ENCODE peak calls at places on chromosomes 5 and 9, in nine cellular contexts. B, I, N, S, F, R, Z, E and O are unnamed samples. For H3K9me3 and H3K27me3, the result is how much of the 10 kb centered on the place peaks cover.

GRCh38 chr5:151073280-151073679 is 7.6 kb downstream of the TNIP1 start:
- DNase-seq in B (no peak), I (no peak), N (no peak), S (no peak), F (no peak), R (no peak), Z (no peak), E (no peak), O (no peak)

GRCh38 chr9:75889977-75890540 is 414 bp upstream of the PCSK5 start:
- DNase-seq in B (peak), I (peak), N (peak), S (peak), F (peak), R (no peak), Z (no peak), E (peak), O (peak)

GRCh38 chr9:107636596-107637405 is 147.2 kb upstream of the KLF4 start:
- DNase-seq in B (no peak), I (peak), N (peak), S (no peak), F (no peak), R (no peak), Z (no peak), E (no peak), O (no peak)

GRCh38 chr9:86246752-86247161 is 12.7 kb downstream of the C9orf153 start:
- DNase-seq in B (no peak), I (no peak), N (no peak), S (peak), F (peak), R (peak), Z (no peak), E (no peak), O (no peak)

GRCh38 chr9:80605129-80605528 is 1033.4 kb downstream of the TLE4 start:
- DNase-seq in B (no peak), I (peak), N (peak), S (no peak), F (no peak), R (no peak), Z (no peak), E (no peak), O (no peak)

GRCh38 chr9:22512495-22512894 is 65.9 kb downstream of the DMRTA1 start:
- DNase-seq in B (no peak), I (no peak), N (no peak), S (no peak), F (no peak), R (no peak), Z (no peak), E (no peak), O (no peak)

GRCh38 chr9:21996858-21997257 is 2.3 kb downstream of the CDKN2B-AS1 start:
- DNase-seq in B (no peak), I (no peak), N (no peak), S (no peak), F (no peak), R (no peak), Z (no peak), E (no peak), O (no peak)

GRCh38 chr5:126186210-126186609 is 237.0 kb upstream of the GRAMD2B start:
- DNase-seq in B (no peak), I (no peak), N (no peak), S (no peak), F (no peak), R (no peak), Z (no peak), E (no peak), O (no peak)

GRCh38 chr9:121619566-121619965 is 31.9 kb upstream of the DAB2IP start:
- DNase-seq in B (no peak), I (no peak), N (no peak), S (no peak), F (no peak), R (no peak), Z (no peak), E (no peak), O (no peak)

GRCh38 chr5:93579561-93580386 is 1.2 kb downstream of the NR2F1-AS1 start:
- DNase-seq in B (peak), I (peak), N (peak), S (no peak), F (peak), R (peak), Z (no peak), E (no peak), O (peak)

GRCh38 chr5:180117378-180117725 is 45.8 kb upstream of the RNF130 start:
- DNase-seq in B (no peak), I (no peak), N (no peak), S (no peak), F (no peak), R (no peak), Z (no peak), E (no peak), O (no peak)

GRCh38 chr5:151151263-151151660 is 6.3 kb downstream of the ANXA6 start:
- DNase-seq in B (no peak), I (no peak), N (no peak), S (no peak), F (no peak), R (no peak), Z (peak), E (no peak), O (no peak)

GRCh38 chr9:123957168-123957721 is 27.3 kb upstream of the DENND1A start:
- DNase-seq in B (no peak), I (no peak), N (no peak), S (no peak), F (no peak), R (no peak), Z (no peak), E (no peak), O (no peak)

GRCh38 chr5:170250810-170251317 is 18.1 kb downstream of the C5orf58 start:
- DNase-seq in B (no peak), I (no peak), N (no peak), S (no peak), F (no peak), R (no peak), Z (no peak), E (no peak), O (no peak)

GRCh38 chr5:127639804-127640203 is 9.1 kb upstream of the CTXN3 start:
- DNase-seq in B (no peak), I (no peak), N (no peak), S (no peak), F (no peak), R (no peak), Z (no peak), E (no peak), O (no peak)

GRCh38 chr9:68489636-68490035 is 51.0 kb downstream of the TMEM252 start:
- DNase-seq in B (no peak), I (no peak), N (no peak), S (no peak), F (no peak), R (no peak), Z (no peak), E (no peak), O (peak)

GRCh38 chr9:14056235-14056930 is 257.6 kb downstream of the NFIB start:
- DNase-seq in B (no peak), I (no peak), N (no peak), S (no peak), F (peak), R (no peak), Z (no peak), E (no peak), O (no peak)

GRCh38 chr9:114202396-114202795 is 47.1 kb downstream of the COL27A1 start:
- DNase-seq in B (no peak), I (no peak), N (no peak), S (no peak), F (no peak), R (no peak), Z (no peak), E (no peak), O (no peak)

GRCh38 chr5:56588636-56589485 is 226.5 kb upstream of the MAP3K1 start:
- DNase-seq in B (peak), I (no peak), N (peak), S (peak), F (no peak), R (peak), Z (peak), E (peak), O (no peak)

GRCh38 chr9:89378541-89378940 is 60.2 kb downstream of the SECISBP2 start:
- DNase-seq in B (no peak), I (no peak), N (no peak), S (no peak), F (no peak), R (no peak), Z (no peak), E (no peak), O (no peak)

GRCh38 chr9:37209431-37210386 is 89.3 kb downstream of the ZCCHC7 start:
- DNase-seq in B (no peak), I (no peak), N (peak), S (no peak), F (no peak), R (no peak), Z (no peak), E (no peak), O (no peak)

GRCh38 chr5:144844086-144844485 is 673.4 kb downstream of the KCTD16 start:
- DNase-seq in B (no peak), I (peak), N (peak), S (no peak), F (no peak), R (no peak), Z (no peak), E (no peak), O (no peak)

GRCh38 chr5:67315802-67316103 is 119.2 kb upstream of the CD180 start:
- DNase-seq in B (no peak), I (no peak), N (no peak), S (no peak), F (no peak), R (no peak), Z (no peak), E (no peak), O (no peak)

GRCh38 chr5:86463339-86463738 is 154.4 kb upstream of the COX7C start:
- DNase-seq in B (no peak), I (no peak), N (no peak), S (no peak), F (peak), R (no peak), Z (no peak), E (no peak), O (no peak)

GRCh38 chr5:6592611-6593010 is 40.2 kb downstream of the NSUN2 start:
- DNase-seq in B (no peak), I (peak), N (peak), S (no peak), F (no peak), R (no peak), Z (no peak), E (no peak), O (no peak)

GRCh38 chr5:61349935-61350334 is 17.9 kb downstream of the ZSWIM6 start:
- DNase-seq in B (no peak), I (no peak), N (no peak), S (no peak), F (peak), R (no peak), Z (no peak), E (no peak), O (no peak)

GRCh38 chr9:12884736-12885395 is 110.0 kb downstream of the LURAP1L start:
- DNase-seq in B (no peak), I (peak), N (peak), S (peak), F (peak), R (no peak), Z (no peak), E (no peak), O (peak)

GRCh38 chr5:172445866-172446265 is 8.5 kb downstream of the SH3PXD2B start:
- DNase-seq in B (no peak), I (no peak), N (no peak), S (no peak), F (no peak), R (no peak), Z (no peak), E (peak), O (no peak)

GRCh38 chr5:159737263-159737662 is 179.0 kb upstream of the ADRA1B start:
- DNase-seq in B (no peak), I (no peak), N (no peak), S (peak), F (no peak), R (no peak), Z (no peak), E (peak), O (no peak)

GRCh38 chr5:2737273-2738155 is 14.0 kb downstream of the IRX2 start:
- DNase-seq in B (no peak), I (no peak), N (no peak), S (no peak), F (no peak), R (no peak), Z (no peak), E (no peak), O (no peak)
- H3K9me3 ChIP-seq in B (under half), I (under half), N (under half), S (under half), F (under half), R (under half), Z (under half), E (under half), O (under half)

GRCh38 chr9:90810686-90811085 is 9.1 kb downstream of the SYK start:
- DNase-seq in B (no peak), I (no peak), N (no peak), S (no peak), F (no peak), R (no peak), Z (no peak), E (no peak), O (no peak)

GRCh38 chr9:90815183-90815943 is 13.7 kb downstream of the SYK start:
- DNase-seq in B (no peak), I (no peak), N (no peak), S (peak), F (no peak), R (no peak), Z (no peak), E (peak), O (no peak)

GRCh38 chr9:90814355-90814754 is 12.7 kb downstream of the SYK start:
- DNase-seq in B (no peak), I (no peak), N (no peak), S (no peak), F (no peak), R (no peak), Z (no peak), E (no peak), O (no peak)

GRCh38 chr9:90813523-90813922 is 11.9 kb downstream of the SYK start:
- DNase-seq in B (no peak), I (no peak), N (no peak), S (no peak), F (no peak), R (no peak), Z (no peak), E (no peak), O (no peak)

GRCh38 chr9:90813011-90813410 is 11.4 kb downstream of the SYK start:
- DNase-seq in B (no peak), I (no peak), N (no peak), S (no peak), F (no peak), R (no peak), Z (no peak), E (no peak), O (no peak)
- H3K4me3 ChIP-seq in B (no peak), I (no peak), N (no peak), S (no peak), F (no peak), R (no peak), Z (no peak), E (no peak), O (no peak)

DNA sequence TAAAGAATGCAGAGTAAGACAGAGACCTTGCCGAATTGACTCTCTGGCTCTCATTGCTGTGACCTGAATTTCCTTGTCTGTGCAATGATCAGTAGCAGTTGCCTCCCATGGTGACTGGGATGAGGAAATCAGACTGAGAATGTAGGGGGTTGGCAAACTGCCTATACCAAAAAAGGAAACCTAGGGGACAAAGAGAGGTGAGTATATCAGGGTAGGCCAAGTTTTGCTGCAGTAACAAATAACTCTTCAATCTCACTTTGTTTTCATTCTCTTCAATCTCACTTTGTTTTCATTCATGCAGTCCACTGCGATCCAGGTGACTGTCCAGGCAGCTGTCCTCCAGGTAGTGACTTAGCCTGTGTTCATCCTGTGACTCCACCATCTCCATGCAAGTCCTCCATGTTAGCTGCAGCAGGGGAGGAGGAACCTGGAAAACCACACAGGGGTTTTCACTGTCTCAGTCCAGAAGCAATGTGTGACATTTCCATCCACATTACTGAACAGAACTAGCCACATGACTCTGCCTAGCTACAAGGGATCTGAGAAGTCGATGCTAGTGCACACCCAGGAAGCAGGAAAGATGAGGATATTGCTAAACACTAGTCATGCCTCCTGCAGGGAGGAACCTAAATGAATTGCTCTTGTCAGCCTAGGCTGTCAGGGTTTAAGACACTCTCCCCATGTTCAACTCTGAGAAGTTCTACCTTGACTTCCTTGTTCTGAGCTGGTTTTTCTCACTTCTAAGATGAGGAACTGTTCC is 26.0 kb downstream of the TMEM174 start:
- DNase-seq in B (no peak), I (peak), N (no peak), S (no peak), F (no peak), R (no peak), Z (no peak), E (no peak), O (no peak)
- H3K27me3 ChIP-seq in B (under half), I (under half), N (under half), S (under half), F (under half), R (under half), Z (under half), E (under half), O (under half)

GRCh38 chr9:5408596-5408995 is 29.1 kb downstream of the PLGRKT start:
- DNase-seq in B (no peak), I (no peak), N (no peak), S (no peak), F (no peak), R (no peak), Z (no peak), E (no peak), O (no peak)
- H3K9me3 ChIP-seq in B (under half), I (under half), N (under half), S (under half), F (under half), R (under half), Z (under half), E (under half), O (under half)

DNA sequence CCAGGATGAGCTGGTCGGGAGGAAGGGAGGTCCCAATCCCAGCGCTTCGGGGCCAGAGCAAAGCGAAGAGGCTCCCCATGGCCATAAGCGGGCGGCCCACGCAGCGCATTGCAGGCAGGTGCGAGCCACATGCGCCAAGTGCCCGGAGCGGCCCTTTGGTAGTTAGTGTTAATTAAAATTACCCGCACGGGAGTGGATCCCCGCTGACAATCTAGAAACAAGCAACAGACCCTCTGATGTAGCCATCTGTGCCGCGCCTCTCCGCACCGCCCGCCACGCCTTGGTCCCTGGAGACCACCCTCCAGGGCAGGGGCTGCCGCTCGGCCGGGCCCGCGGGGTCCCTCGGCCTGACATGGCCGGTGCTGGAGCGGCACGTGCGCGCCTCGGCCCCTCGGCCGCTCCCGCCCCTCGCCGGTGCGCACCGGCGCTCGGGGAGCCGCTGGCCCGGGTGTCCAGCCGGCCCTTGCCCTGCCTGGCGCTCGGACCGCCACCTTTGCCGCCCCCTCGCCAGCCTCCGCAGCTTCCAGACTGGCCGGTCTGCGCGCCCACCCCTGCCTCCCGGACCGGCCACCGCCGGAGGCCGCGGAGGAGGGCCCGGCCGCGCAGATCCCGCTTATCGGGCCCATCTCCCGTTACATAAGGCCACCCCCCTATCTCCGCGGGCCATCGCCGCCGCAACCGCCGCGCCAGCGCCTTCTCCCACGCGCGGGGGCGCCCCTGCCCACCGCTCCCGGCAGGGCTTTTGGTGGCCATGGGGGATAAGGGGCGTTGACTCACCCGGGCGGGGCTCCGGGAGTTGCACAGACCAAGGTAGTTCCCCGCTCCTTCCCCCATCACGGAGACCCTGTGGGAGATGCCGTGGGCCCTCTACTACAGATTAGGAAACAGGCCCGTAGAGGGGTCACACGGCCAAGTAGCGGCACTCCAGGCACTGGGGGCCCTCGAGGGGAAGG is 1.9 kb upstream of the IL13 start:
- DNase-seq in B (no peak), I (peak), N (peak), S (no peak), F (no peak), R (no peak), Z (peak), E (no peak), O (no peak)
- H3K4me3 ChIP-seq in B (peak), I (peak), N (peak), S (no peak), F (no peak), R (peak), Z (no peak), E (peak), O (no peak)

GRCh38 chr5:175711472-175712312 is 53.8 kb downstream of the HRH2 start:
- DNase-seq in B (no peak), I (no peak), N (no peak), S (no peak), F (no peak), R (no peak), Z (no peak), E (no peak), O (no peak)
- H3K27me3 ChIP-seq in B (under half), I (under half), N (under half), S (under half), F (under half), R (under half), Z (under half), E (under half), O (under half)